ENCODE peak calls at places on chromosomes 11 and 22, in seven cellular contexts. R is mammary epithelial cell, L is fibroblast of lung, F is OCI-LY7, G is cardiac fibroblast, D is DND-41, E is right atrium auricular region. J is an unnamed sample.

GRCh38 chr11:33168605-33169240 is 7.4 kb upstream of the CSTF3 start:
- DNase-seq in R (no peak), G (no peak), F (no peak), D (no peak), L (peak; percentile 23), E (no peak), J (no peak)

GRCh38 chr11:126871792-126872191 is 128.8 kb downstream of the KIRREL3 start:
- DNase-seq in L (no peak), R (no peak), D (no peak), F (no peak), G (no peak), E (no peak), J (no peak)

GRCh38 chr11:116927163-116927772 is 89.8 kb upstream of the APOA1 start:
- DNase-seq in F (peak; percentile 88), L (no peak), E (no peak), R (no peak), D (peak; percentile 32), G (no peak), J (peak; percentile 65)

GRCh38 chr22:41775976-41776375 is 24.5 kb upstream of the CCDC134 start:
- DNase-seq in D (no peak), G (no peak), L (no peak), R (no peak), F (no peak), E (no peak), J (no peak)

GRCh38 chr22:50720301-50720845 is 17.6 kb upstream of the ACR start:
- DNase-seq in D (no peak), E (no peak), L (no peak), G (no peak), R (no peak), F (no peak), J (no peak)

GRCh38 chr11:35783803-35784202 is 121.2 kb downstream of the TRIM44 start:
- DNase-seq in G (no peak), R (no peak), F (no peak), E (no peak), D (no peak), L (no peak), J (no peak)

GRCh38 chr11:12723410-12724297 is 49.4 kb downstream of the TEAD1 start:
- DNase-seq in D (no peak), F (no peak), E (no peak), G (peak; percentile 51), R (peak; percentile 88), L (peak; percentile 41), J (no peak)

GRCh38 chr22:27851974-27852713 is 50.6 kb upstream of the MN1 start:
- DNase-seq in E (no peak), L (no peak), D (no peak), R (no peak), G (peak; percentile 17), F (no peak), J (no peak)

GRCh38 chr22:30863161-30863833 is 105.3 kb downstream of the MORC2 start:
- DNase-seq in E (no peak), L (no peak), F (no peak), D (no peak), R (no peak), G (peak; percentile 8), J (no peak)

GRCh38 chr11:96329419-96329818 is 13.6 kb downstream of the MAML2 start:
- DNase-seq in E (no peak), D (no peak), G (peak; percentile 35), R (no peak), L (no peak), F (no peak), J (no peak)

GRCh38 chr11:96188625-96189006 is 154.4 kb downstream of the MAML2 start:
- DNase-seq in G (peak; percentile 70), F (no peak), L (no peak), D (no peak), E (no peak), R (peak; percentile 51), J (no peak)

GRCh38 chr11:107040447-107041444 is 22.5 kb upstream of the GUCY1A2 start:
- DNase-seq in L (peak; percentile 84), D (no peak), G (peak; percentile 85), E (no peak), F (peak; percentile 30), R (peak; percentile 61), J (no peak)

GRCh38 chr11:102111787-102112653 is 1.8 kb downstream of the YAP1 start:
- DNase-seq in D (no peak), L (peak; percentile 93), F (no peak), G (peak; percentile 92), E (no peak), R (peak; percentile 93), J (peak; percentile 63)

GRCh38 chr11:36000616-36001190 is 56.8 kb downstream of the LDLRAD3 start:
- DNase-seq in G (no peak), L (no peak), E (no peak), F (no peak), R (peak; percentile 49), D (no peak), J (no peak)

GRCh38 chr11:35218956-35219355 is 80.0 kb downstream of the CD44 start:
- DNase-seq in L (peak; percentile 70), D (no peak), G (no peak), R (no peak), F (no peak), E (no peak), J (no peak)

GRCh38 chr11:78030429-78031325 is 7.6 kb upstream of the KCTD14 start:
- DNase-seq in R (peak; percentile 40), G (peak; percentile 36), F (no peak), L (peak; percentile 78), D (peak; percentile 33), E (no peak), J (peak; percentile 14)

GRCh38 chr11:76767659-76768058 is 15.5 kb upstream of the TSKU start:
- DNase-seq in L (no peak), G (no peak), E (no peak), D (no peak), F (no peak), R (no peak), J (no peak)

GRCh38 chr11:62953811-62954210 is 31.0 kb downstream of the SLC22A6 start:
- DNase-seq in L (no peak), R (no peak), G (peak; percentile 18), F (no peak), D (no peak), E (no peak), J (no peak)

GRCh38 chr11:33488971-33489370 is 211.7 kb downstream of the C11orf91 start:
- DNase-seq in L (no peak), E (no peak), R (no peak), G (no peak), D (no peak), F (no peak), J (no peak)

GRCh38 chr22:28246392-28246791 is 327.3 kb upstream of the PITPNB start:
- DNase-seq in D (no peak), F (no peak), L (peak; percentile 27), G (peak; percentile 65), E (no peak), R (no peak), J (no peak)

GRCh38 chr22:39498802-39499201 is 3.3 kb upstream of the MIEF1 start:
- DNase-seq in R (no peak), L (no peak), D (no peak), G (no peak), F (no peak), E (no peak), J (no peak)

GRCh38 chr11:74057251-74058151 is 48.6 kb upstream of the UCP3 start:
- DNase-seq in G (peak; percentile 62), R (peak; percentile 4), E (no peak), D (no peak), L (peak; percentile 71), F (no peak), J (no peak)

GRCh38 chr11:37710031-37710430 is 1112.0 kb upstream of the RAG2 start:
- DNase-seq in G (no peak), E (no peak), F (no peak), R (no peak), L (peak; percentile 23), D (no peak), J (no peak)

GRCh38 chr11:125457814-125458343 is 38.2 kb downstream of the FEZ1 start:
- DNase-seq in G (peak; percentile 77), E (peak; percentile 83), F (no peak), L (peak; percentile 76), D (no peak), R (no peak), J (no peak)

GRCh38 chr22:41589260-41589600 is 410 bp downstream of the PMM1 start:
- DNase-seq in F (peak; percentile 64), E (no peak), G (peak; percentile 23), R (peak; percentile 21), L (no peak), D (peak; percentile 46), J (no peak)

DNA sequence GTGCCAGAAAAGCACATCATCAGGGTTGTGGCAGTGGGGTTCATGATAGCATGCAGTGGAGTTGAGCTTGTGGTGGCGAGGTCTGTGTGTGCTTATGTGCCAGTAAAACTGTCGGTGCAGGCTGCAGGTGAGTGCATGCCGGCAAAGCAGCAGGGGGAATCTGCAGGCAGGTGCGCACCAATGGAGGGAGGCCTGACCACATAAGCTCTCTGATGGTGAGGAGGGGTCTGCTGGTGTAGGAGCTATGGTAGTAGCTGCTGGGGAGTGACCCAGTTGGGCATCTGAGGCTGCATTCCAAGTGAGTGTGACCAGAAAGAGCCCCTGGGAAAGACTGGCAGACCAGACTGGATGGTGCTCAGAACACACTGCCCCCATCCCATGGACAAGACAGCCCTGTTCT is 121.5 kb downstream of the CNTN5 start:
- DNase-seq in R (no peak), L (no peak), G (no peak), D (no peak), F (no peak), E (no peak), J (no peak)
- H3K4me3 ChIP-seq in R (no peak overlapping the region), L (no peak overlapping the region), G (no peak overlapping the region), D (no peak overlapping the region), F (no peak overlapping the region), E (no peak overlapping the region), J (no peak overlapping the region)

GRCh38 chr11:17773674-17774073 is 39.1 kb downstream of the KCNC1 start:
- DNase-seq in L (no peak), G (no peak), D (no peak), F (no peak), E (no peak), R (no peak), J (no peak)
- H3K4me3 ChIP-seq in L (no peak overlapping the region), G (no peak overlapping the region), D (no peak overlapping the region), F (no peak overlapping the region), E (no peak overlapping the region), R (no peak overlapping the region), J (no peak overlapping the region)

GRCh38 chr22:46428602-46429326 is 93.2 kb downstream of the TRMU start:
- DNase-seq in E (no peak), L (no peak), G (no peak), F (no peak), R (no peak), D (no peak), J (no peak)

GRCh38 chr22:46430961-46431838 is 95.7 kb downstream of the TRMU start:
- DNase-seq in F (no peak), D (no peak), R (no peak), E (no peak), L (no peak), G (no peak), J (no peak)

GRCh38 chr22:46433318-46433717 is 97.8 kb downstream of the TRMU start:
- DNase-seq in R (no peak), D (no peak), G (no peak), E (no peak), F (peak; percentile 59), L (no peak), J (no peak)

GRCh38 chr22:46429327-46429853 is 93.9 kb downstream of the TRMU start:
- DNase-seq in D (no peak), L (no peak), F (no peak), E (no peak), R (no peak), G (no peak), J (no peak)

GRCh38 chr22:46432164-46433068 is 96.9 kb downstream of the TRMU start:
- DNase-seq in L (no peak), E (no peak), D (peak; percentile 33), G (no peak), F (peak; percentile 79), R (no peak), J (peak; percentile 18)
- H3K4me3 ChIP-seq in L (no peak overlapping the region), E (peak overlapping the region; percentile 27), D (no peak overlapping the region), G (no peak overlapping the region), F (peak overlapping the region; percentile 66), R (no peak overlapping the region), J (peak overlapping the region; percentile 23)

GRCh38 chr11:119885861-119886567 is 157.0 kb upstream of the NECTIN1 start:
- DNase-seq in L (no peak), F (no peak), E (no peak), D (no peak), G (no peak), R (no peak), J (no peak)
- H3K4me3 ChIP-seq in L (no peak overlapping the region), F (no peak overlapping the region), E (no peak overlapping the region), D (no peak overlapping the region), G (no peak overlapping the region), R (no peak overlapping the region), J (no peak overlapping the region)